ENCODE peak calls at places on chromosomes 7 and 10, in ten cellular contexts. T is lower lobe of right lung; F is bronchial epithelial cell; U is iPS DF 6.9; E is CD4-positive, alpha-beta T cell; G is mesendoderm; N is adrenal gland; M is left ventricle myocardium inferior; H is prostate gland; S is osteoblast. O is an unnamed sample. For H3K27me3, the result is how much of the 10 kb centered on the place peaks cover.

GRCh38 chr10:625335-625699 is 64.2 kb downstream of the DIP2C start:
- DNase-seq in U (no peak), E (no peak), T (peak), S (no peak), N (peak), G (no peak), M (peak), F (no peak), H (no peak), O (no peak)

GRCh38 chr10:99872367-99873162 is 90.1 kb downstream of the ABCC2 start:
- DNase-seq in U (no peak), T (no peak), N (no peak), H (no peak), F (peak), S (no peak), E (no peak), M (no peak), G (no peak), O (no peak)

GRCh38 chr7:6248581-6248980 is 23.8 kb downstream of the CYTH3 start:
- DNase-seq in H (no peak), E (no peak), M (no peak), N (peak), F (peak), T (no peak), S (peak), G (peak), U (no peak), O (no peak)

GRCh38 chr10:88582806-88583583 is at the start of gene RNLS:
- DNase-seq in T (peak), N (peak), E (peak), F (peak), U (peak), S (peak), M (peak), G (peak), H (peak), O (peak)

GRCh38 chr10:11181996-11182395 is 164.3 kb downstream of the CELF2 start:
- DNase-seq in E (no peak), H (no peak), M (peak), T (no peak), F (no peak), N (no peak), S (no peak), G (no peak), U (no peak), O (no peak)

GRCh38 chr10:79266543-79267312 is 80.5 kb upstream of the PPIF start:
- DNase-seq in M (peak), H (no peak), S (peak), N (peak), G (no peak), E (no peak), F (peak), T (peak), U (no peak), O (peak)

GRCh38 chr10:42783181-42783549 is 570 bp downstream of the BMS1 start:
- DNase-seq in E (peak), T (no peak), F (peak), G (no peak), M (no peak), H (peak), N (peak), S (no peak), U (no peak), O (no peak)

GRCh38 chr7:6395898-6396582 is 51.7 kb downstream of the DAGLB start:
- DNase-seq in U (no peak), F (no peak), T (peak), H (no peak), S (no peak), N (no peak), E (no peak), G (no peak), M (peak), O (no peak)

GRCh38 chr10:110684800-110685446 is 40.8 kb downstream of the RBM20 start:
- DNase-seq in N (no peak), S (no peak), F (no peak), E (no peak), U (no peak), T (no peak), G (no peak), H (no peak), M (no peak), O (no peak)

GRCh38 chr7:136847858-136848257 is 20.6 kb upstream of the CHRM2 start:
- DNase-seq in U (no peak), N (no peak), F (no peak), G (no peak), H (no peak), M (no peak), E (no peak), T (no peak), S (no peak), O (no peak)

GRCh38 chr7:64114791-64115190 is 69.6 kb downstream of the ZNF727 start:
- DNase-seq in M (no peak), T (no peak), S (no peak), G (no peak), N (no peak), F (no peak), E (no peak), U (no peak), H (no peak), O (no peak)

GRCh38 chr7:5421626-5422323 is 1.9 kb downstream of the TNRC18 start:
- DNase-seq in G (peak), N (peak), T (peak), E (no peak), H (peak), M (peak), F (no peak), U (no peak), S (peak), O (peak)

GRCh38 chr10:49363309-49364031 is 32.4 kb downstream of the DRGX start:
- DNase-seq in S (no peak), E (no peak), G (no peak), T (no peak), M (no peak), H (no peak), F (no peak), N (no peak), U (no peak), O (no peak)

GRCh38 chr10:118701529-118702323 is 53.0 kb downstream of the CACUL1 start:
- DNase-seq in S (no peak), G (peak), E (no peak), N (no peak), U (no peak), F (no peak), T (no peak), H (no peak), M (no peak), O (no peak)

GRCh38 chr10:127300868-127301321 is 104.5 kb upstream of the INSYN2A start:
- DNase-seq in H (no peak), N (no peak), F (no peak), T (no peak), M (no peak), U (no peak), S (no peak), E (no peak), G (no peak), O (no peak)

GRCh38 chr7:31192996-31193395 is 140.9 kb downstream of the ADCYAP1R1 start:
- DNase-seq in T (peak), F (peak), G (peak), U (peak), S (peak), E (no peak), N (peak), M (peak), H (peak), O (no peak)

GRCh38 chr10:80596391-80597257 is 58.9 kb downstream of the SH2D4B start:
- DNase-seq in T (peak), E (peak), M (no peak), G (peak), S (peak), N (peak), F (peak), U (peak), H (no peak), O (no peak)

GRCh38 chr10:46518028-46518725 is 38.3 kb downstream of the GPRIN2 start:
- DNase-seq in G (no peak), T (peak), N (peak), U (no peak), M (no peak), S (no peak), F (no peak), H (no peak), E (no peak), O (no peak)

GRCh38 chr7:1715331-1715625 is 45.2 kb downstream of the ELFN1 start:
- DNase-seq in F (no peak), S (peak), T (no peak), U (no peak), N (no peak), E (no peak), G (no peak), M (no peak), H (no peak), O (no peak)
- H3K27me3 ChIP-seq in F (under half), S (under half), T (under half), U (under half), N (under half), E (under half), G (under half), M (under half), H (under half), O (under half)

GRCh38 chr7:96996937-96997511 is 8.3 kb upstream of the DLX6 start:
- DNase-seq in N (no peak), M (no peak), S (no peak), H (no peak), T (no peak), E (no peak), F (no peak), U (no peak), G (no peak), O (no peak)
- H3K27me3 ChIP-seq in N (half or more), M (half or more), S (under half), H (half or more), T (half or more), E (half or more), F (half or more), U (half or more), G (half or more), O (half or more)

GRCh38 chr10:114506874-114507385 is 102.6 kb upstream of the AFAP1L2 start:
- DNase-seq in F (no peak), T (no peak), H (no peak), M (no peak), G (no peak), E (no peak), U (no peak), S (no peak), N (no peak), O (no peak)
- H3K27me3 ChIP-seq in F (under half), T (under half), H (under half), M (under half), G (under half), E (under half), U (under half), S (under half), N (under half), O (under half)

GRCh38 chr7:20793258-20793657 is 6.6 kb upstream of the SP8 start:
- DNase-seq in G (no peak), E (no peak), N (no peak), H (no peak), U (no peak), M (no peak), S (no peak), T (no peak), F (no peak), O (no peak)
- H3K27me3 ChIP-seq in G (under half), E (half or more), N (half or more), H (under half), U (under half), M (half or more), S (half or more), T (half or more), F (half or more), O (under half)

DNA sequence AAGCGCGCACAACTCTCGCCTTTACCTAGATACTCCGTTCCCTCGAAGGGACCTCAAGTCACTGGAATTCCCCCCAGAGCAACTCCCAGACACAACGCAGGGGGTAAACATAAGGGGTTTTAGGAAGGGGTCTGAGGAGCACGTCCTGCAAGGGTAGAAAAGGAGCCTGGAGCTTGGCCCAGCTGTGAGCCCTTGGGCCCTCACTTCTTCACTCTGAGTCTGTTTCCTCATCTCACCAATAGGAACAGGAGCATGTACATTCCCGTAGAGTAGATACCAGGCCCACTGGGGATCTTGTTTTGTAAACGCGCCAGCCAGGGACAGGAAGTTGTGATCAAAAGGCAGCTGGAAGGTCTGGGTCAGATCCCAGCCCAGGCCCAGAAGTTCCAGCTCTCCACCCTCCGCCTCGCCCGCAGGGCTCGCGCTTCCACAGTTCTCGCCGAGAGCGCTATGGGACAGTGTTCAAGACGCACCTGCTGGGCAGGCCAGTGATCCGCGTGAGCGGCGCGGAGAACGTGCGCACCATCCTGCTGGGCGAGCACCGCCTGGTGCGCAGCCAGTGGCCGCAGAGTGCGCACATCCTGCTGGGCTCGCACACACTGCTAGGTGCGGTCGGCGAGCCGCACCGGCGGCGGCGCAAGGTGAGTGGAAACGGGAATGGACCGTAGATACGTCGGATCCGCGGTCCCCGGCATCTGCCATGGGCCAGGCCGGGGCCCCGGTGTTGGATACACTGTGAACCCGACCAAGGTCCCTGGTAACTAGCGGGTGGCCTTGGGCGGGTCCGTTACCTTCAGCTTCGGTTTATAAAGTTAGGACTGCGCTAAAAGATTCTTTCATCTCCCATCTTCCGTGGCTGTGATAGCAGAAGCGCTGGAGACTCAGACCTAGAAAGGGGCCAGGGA is 1.2 kb downstream of the CYP26C1 start:
- DNase-seq in E (no peak), N (no peak), F (no peak), M (no peak), H (no peak), G (no peak), S (peak), U (no peak), T (no peak), O (no peak)
- H3K27me3 ChIP-seq in E (under half), N (under half), F (half or more), M (half or more), H (under half), G (half or more), S (half or more), U (half or more), T (half or more), O (under half)

GRCh38 chr10:14369881-14370280 is 39.2 kb upstream of the FRMD4A start:
- DNase-seq in N (no peak), U (no peak), M (no peak), T (no peak), F (no peak), G (no peak), S (no peak), E (no peak), H (no peak), O (no peak)

GRCh38 chr10:14377591-14377990 is 46.9 kb upstream of the FRMD4A start:
- DNase-seq in U (no peak), H (no peak), S (no peak), F (no peak), M (no peak), T (no peak), E (no peak), N (no peak), G (peak), O (no peak)

GRCh38 chr10:14374745-14375445 is 44.2 kb upstream of the FRMD4A start:
- DNase-seq in N (no peak), H (no peak), U (no peak), M (no peak), G (no peak), S (no peak), E (no peak), T (no peak), F (no peak), O (no peak)

GRCh38 chr10:14371616-14372015 is 40.9 kb upstream of the FRMD4A start:
- DNase-seq in S (no peak), M (no peak), F (no peak), U (no peak), H (no peak), G (no peak), N (no peak), T (no peak), E (no peak), O (no peak)

DNA sequence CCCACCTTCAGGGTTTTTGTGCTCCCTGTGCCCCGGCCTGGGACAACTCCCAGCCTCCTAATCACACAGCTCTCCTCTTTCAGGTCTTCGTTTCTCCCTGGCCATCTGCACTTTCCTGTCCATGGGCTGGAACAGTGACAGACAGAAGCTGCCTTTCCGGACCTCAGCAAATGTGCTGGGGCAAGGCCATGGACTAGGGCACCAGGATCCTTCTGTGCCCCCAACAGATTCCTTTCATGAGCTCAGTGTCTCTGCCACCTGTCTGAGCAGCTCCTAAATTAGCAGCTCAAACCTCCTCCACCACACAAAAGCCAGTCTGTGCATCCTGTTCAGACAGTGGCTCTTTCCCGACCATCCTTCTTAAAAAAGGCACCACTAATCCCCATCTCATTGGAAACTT is 41.9 kb upstream of the FRMD4A start:
- DNase-seq in S (no peak), M (no peak), H (no peak), E (no peak), U (no peak), F (no peak), T (no peak), N (no peak), G (no peak), O (no peak)
- H3K27me3 ChIP-seq in S (under half), M (under half), H (under half), E (under half), U (under half), F (under half), T (under half), N (under half), G (under half), O (under half)

GRCh38 chr10:113561214-113561613 is 8.4 kb downstream of the HABP2 start:
- DNase-seq in H (no peak), N (no peak), S (no peak), U (no peak), M (no peak), E (no peak), T (no peak), G (no peak), F (no peak), O (no peak)

GRCh38 chr10:113563306-113564088 is 10.6 kb downstream of the HABP2 start:
- DNase-seq in H (peak), T (peak), M (peak), E (peak), F (peak), N (peak), S (peak), G (peak), U (peak), O (peak)

GRCh38 chr10:113560071-113560470 is 7.2 kb downstream of the HABP2 start:
- DNase-seq in U (no peak), G (no peak), S (no peak), F (peak), N (no peak), T (no peak), E (no peak), H (no peak), M (no peak), O (no peak)

GRCh38 chr10:113562693-113563092 is 9.8 kb downstream of the HABP2 start:
- DNase-seq in T (no peak), H (no peak), G (no peak), S (no peak), M (no peak), N (no peak), E (no peak), U (no peak), F (no peak), O (no peak)

DNA sequence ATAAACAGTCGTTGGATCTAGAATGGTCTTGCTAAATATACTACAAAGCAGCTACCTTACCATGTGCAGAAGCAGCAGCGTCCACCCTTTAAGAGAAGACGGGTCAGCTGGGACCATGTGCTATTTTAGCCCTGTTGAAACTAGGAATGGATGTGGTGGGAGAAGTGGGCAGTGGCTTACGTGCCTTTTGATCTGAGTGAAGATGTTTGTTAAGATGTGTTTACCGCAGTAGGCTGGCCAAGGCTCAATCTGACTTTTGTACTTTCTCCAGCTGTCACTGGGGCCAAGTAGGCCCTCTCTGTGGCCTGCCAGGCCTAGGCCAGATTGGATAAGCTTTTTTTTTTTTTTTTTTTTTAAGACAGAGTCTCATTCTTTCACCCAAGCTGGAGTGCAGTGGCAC is 9.3 kb downstream of the HABP2 start:
- DNase-seq in G (no peak), S (no peak), E (no peak), U (no peak), F (no peak), H (no peak), M (no peak), N (no peak), T (no peak), O (no peak)
- H3K27me3 ChIP-seq in G (under half), S (under half), E (under half), U (under half), F (under half), H (under half), M (under half), N (under half), T (under half), O (under half)

GRCh38 chr10:69973678-69974077 is 79.0 kb upstream of the MACROH2A2 start:
- DNase-seq in U (no peak), G (no peak), E (no peak), H (no peak), T (no peak), S (no peak), N (no peak), M (no peak), F (no peak), O (no peak)
- H3K27me3 ChIP-seq in U (under half), G (under half), E (under half), H (under half), T (under half), S (under half), N (under half), M (half or more), F (under half), O (under half)